ENCODE peak calls at places on chromosomes 16 and 17, in seven cellular contexts. B is RWPE1, W is heart right ventricle, A is anterior cingulate cortex, C is omental fat pad, V is kidney glomerular epithelial cell, T is left colon. E is an unnamed sample.

GRCh38 chr16:79169239-79169638 is 431.3 kb downstream of the MAF start:
- DNase-seq in B (no peak), W (no peak), A (no peak), C (no peak), V (no peak), T (no peak), E (no peak)

GRCh38 chr16:30600215-30600614 is 10.0 kb downstream of the ZNF689 start:
- DNase-seq in B (no peak), W (no peak), A (no peak), C (no peak), V (no peak), T (no peak), E (no peak)

GRCh38 chr16:46747777-46748651 is at the start of gene MYLK3:
- DNase-seq in B (no peak), W (peak), A (no peak), C (no peak), V (no peak), T (no peak), E (no peak)

GRCh38 chr16:71440669-71441347 is 1.0 kb downstream of the TLE7 start:
- DNase-seq in B (peak), W (no peak), A (no peak), C (no peak), V (no peak), T (no peak), E (no peak)

GRCh38 chr17:33674685-33675084 is 381.6 kb upstream of the ASIC2 start:
- DNase-seq in B (peak), W (peak), A (peak), C (peak), V (peak), T (peak), E (peak)

GRCh38 chr17:39069114-39069756 is 82.2 kb downstream of the PLXDC1 start:
- DNase-seq in B (peak), W (no peak), A (no peak), C (no peak), V (peak), T (no peak), E (peak)

GRCh38 chr16:80862153-80862552 is 57.8 kb upstream of the CDYL2 start:
- DNase-seq in B (no peak), W (no peak), A (no peak), C (no peak), V (no peak), T (no peak), E (no peak)

GRCh38 chr16:23296994-23297393 is 5.1 kb upstream of the SCNN1B start:
- DNase-seq in B (no peak), W (no peak), A (no peak), C (no peak), V (no peak), T (no peak), E (no peak)

GRCh38 chr17:56912105-56912999 is 1.5 kb downstream of the TRIM25 start:
- DNase-seq in B (no peak), W (peak), A (no peak), C (no peak), V (no peak), T (no peak), E (no peak)

GRCh38 chr17:82212331-82213250 is at the start of gene CCDC57:
- DNase-seq in B (peak), W (peak), A (peak), C (no peak), V (peak), T (peak), E (no peak)

GRCh38 chr17:79531696-79532095 is 79.2 kb downstream of the RBFOX3 start:
- DNase-seq in B (no peak), W (no peak), A (no peak), C (no peak), V (no peak), T (no peak), E (no peak)

GRCh38 chr16:9159839-9160550 is 68.6 kb downstream of the HAPSTR1 start:
- DNase-seq in B (peak), W (peak), A (peak), C (no peak), V (peak), T (no peak), E (peak)

GRCh38 chr17:62778990-62779681 is 29.0 kb downstream of the MARCHF10 start:
- DNase-seq in B (peak), W (no peak), A (no peak), C (peak), V (peak), T (peak), E (peak)

GRCh38 chr17:19380551-19381284 is 2.4 kb downstream of the MAPK7 start:
- DNase-seq in B (no peak), W (no peak), A (no peak), C (peak), V (no peak), T (peak), E (no peak)

GRCh38 chr17:4840893-4841242 is 7.7 kb downstream of the MINK1 start:
- DNase-seq in B (no peak), W (no peak), A (no peak), C (no peak), V (no peak), T (no peak), E (no peak)

GRCh38 chr16:85523602-85524364 is 89.3 kb upstream of the GSE1 start:
- DNase-seq in B (no peak), W (peak), A (no peak), C (no peak), V (no peak), T (no peak), E (peak)

GRCh38 chr16:24053325-24053946 is 202.7 kb upstream of the CACNG3 start:
- DNase-seq in B (no peak), W (no peak), A (no peak), C (no peak), V (no peak), T (no peak), E (no peak)

GRCh38 chr17:13518271-13519000 is 83.3 kb downstream of the HS3ST3A1 start:
- DNase-seq in B (no peak), W (no peak), A (no peak), C (no peak), V (no peak), T (no peak), E (no peak)

GRCh38 chr16:727291-727977 is 528 bp downstream of the HAGHL start:
- DNase-seq in B (no peak), W (no peak), A (no peak), C (no peak), V (no peak), T (no peak), E (no peak)

GRCh38 chr16:1019234-1019933 is 37.8 kb downstream of the SOX8 start:
- DNase-seq in B (peak), W (peak), A (peak), C (no peak), V (peak), T (no peak), E (no peak)